ENCODE peak calls at places on chromosome X, in nine cellular contexts. X, F, B, U, Q, E, P, C and A are unnamed samples.

GRCh38 chrX:44068043-44068442 is 94.9 kb upstream of the NDP start:
- DNase-seq in Q (no peak), B (no peak), X (no peak), C (no peak), E (no peak), U (no peak), P (no peak), F (no peak), A (peak)

GRCh38 chrX:30904632-30905031 is 15.6 kb upstream of the TAB3 start:
- DNase-seq in X (no peak), Q (no peak), P (no peak), E (no peak), F (no peak), C (no peak), U (no peak), B (no peak), A (no peak)

GRCh38 chrX:45758319-45758718 is 557.6 kb upstream of the DIPK2B start:
- DNase-seq in B (no peak), X (peak), P (peak), U (peak), Q (no peak), E (no peak), C (no peak), F (peak), A (peak)

GRCh38 chrX:72349190-72349589 is 43.5 kb upstream of the CITED1 start:
- DNase-seq in U (no peak), C (no peak), P (no peak), F (no peak), B (no peak), X (no peak), E (peak), Q (no peak), A (no peak)

GRCh38 chrX:41591906-41592305 is 96.9 kb upstream of the GPR34 start:
- DNase-seq in F (no peak), X (no peak), B (no peak), Q (no peak), U (no peak), P (no peak), E (no peak), C (no peak), A (no peak)

GRCh38 chrX:109966246-109966645 is 36.7 kb upstream of the TMEM164 start:
- DNase-seq in U (no peak), B (no peak), P (no peak), C (no peak), Q (no peak), F (no peak), X (no peak), E (no peak), A (no peak)

GRCh38 chrX:140318306-140318705 is 186.6 kb downstream of the SOX3 start:
- DNase-seq in X (no peak), C (no peak), B (no peak), F (no peak), P (no peak), U (no peak), Q (no peak), E (no peak), A (no peak)

GRCh38 chrX:136710324-136710951 is 62.5 kb downstream of the CD40LG start:
- DNase-seq in P (peak), E (no peak), U (no peak), Q (no peak), F (no peak), B (no peak), C (no peak), X (no peak), A (peak)

GRCh38 chrX:31112226-31112999 is 40.6 kb upstream of the FTHL17 start:
- DNase-seq in C (no peak), U (no peak), P (no peak), Q (no peak), X (no peak), E (no peak), B (no peak), F (no peak), A (no peak)

GRCh38 chrX:373641-374471 is 12.9 kb downstream of the PPP2R3B start:
- DNase-seq in F (no peak), X (no peak), C (no peak), E (peak), B (peak), Q (no peak), U (no peak), P (no peak), A (no peak)

GRCh38 chrX:69074726-69075125 is 90.5 kb downstream of the PJA1 start:
- DNase-seq in Q (no peak), U (no peak), B (no peak), P (no peak), F (no peak), X (no peak), E (no peak), C (no peak), A (no peak)